ENCODE peak calls at places on chromosome 3, in five cellular contexts. Z is lower lobe of right lung, P is A673, I is GM12878, L is ovary. S is an unnamed sample. For H3K27me3, the result is how much of the 10 kb centered on the place peaks cover.

GRCh38 chr3:153130312-153130977 is 31.6 kb upstream of the RAP2B start:
- DNase-seq in Z (no peak), L (no peak), I (peak), P (peak), S (peak)

GRCh38 chr3:83523470-83524073 is 1435.2 kb upstream of the CADM2 start:
- DNase-seq in P (peak), Z (no peak), I (peak), L (no peak), S (no peak)

GRCh38 chr3:46213201-46213600 is 5.1 kb upstream of the CCR1 start:
- DNase-seq in P (no peak), Z (no peak), L (no peak), I (no peak), S (no peak)

GRCh38 chr3:29764059-29764458 is 483.2 kb downstream of the RBMS3 start:
- DNase-seq in I (no peak), P (peak), L (no peak), Z (no peak), S (no peak)

GRCh38 chr3:190533511-190534282 is 19.8 kb downstream of the IL1RAP start:
- DNase-seq in I (no peak), Z (peak), P (peak), L (peak), S (peak)

GRCh38 chr3:46400000-46400734 is 6.7 kb downstream of the CCR5AS start:
- DNase-seq in I (no peak), P (no peak), Z (no peak), L (no peak), S (peak)

GRCh38 chr3:143672396-143673165 is 175.7 kb downstream of the SLC9A9 start:
- DNase-seq in P (no peak), Z (no peak), I (no peak), L (no peak), S (no peak)

GRCh38 chr3:112598731-112599130 is 36.9 kb downstream of the SLC35A5 start:
- DNase-seq in I (no peak), P (no peak), Z (no peak), L (no peak), S (no peak)

GRCh38 chr3:133464573-133464972 is 64.7 kb downstream of the BFSP2 start:
- DNase-seq in L (no peak), I (no peak), P (peak), Z (no peak), S (no peak)

GRCh38 chr3:144394052-144394451 is 422.4 kb downstream of the DIPK2A start:
- DNase-seq in I (no peak), P (no peak), L (no peak), Z (no peak), S (no peak)

GRCh38 chr3:4394048-4394447 is 73.0 kb downstream of the SUMF1 start:
- DNase-seq in I (no peak), P (peak), L (no peak), Z (no peak), S (no peak)

GRCh38 chr3:178238179-178238578 is 298.1 kb upstream of the KCNMB2 start:
- DNase-seq in I (no peak), L (no peak), Z (no peak), P (no peak), S (no peak)

DNA sequence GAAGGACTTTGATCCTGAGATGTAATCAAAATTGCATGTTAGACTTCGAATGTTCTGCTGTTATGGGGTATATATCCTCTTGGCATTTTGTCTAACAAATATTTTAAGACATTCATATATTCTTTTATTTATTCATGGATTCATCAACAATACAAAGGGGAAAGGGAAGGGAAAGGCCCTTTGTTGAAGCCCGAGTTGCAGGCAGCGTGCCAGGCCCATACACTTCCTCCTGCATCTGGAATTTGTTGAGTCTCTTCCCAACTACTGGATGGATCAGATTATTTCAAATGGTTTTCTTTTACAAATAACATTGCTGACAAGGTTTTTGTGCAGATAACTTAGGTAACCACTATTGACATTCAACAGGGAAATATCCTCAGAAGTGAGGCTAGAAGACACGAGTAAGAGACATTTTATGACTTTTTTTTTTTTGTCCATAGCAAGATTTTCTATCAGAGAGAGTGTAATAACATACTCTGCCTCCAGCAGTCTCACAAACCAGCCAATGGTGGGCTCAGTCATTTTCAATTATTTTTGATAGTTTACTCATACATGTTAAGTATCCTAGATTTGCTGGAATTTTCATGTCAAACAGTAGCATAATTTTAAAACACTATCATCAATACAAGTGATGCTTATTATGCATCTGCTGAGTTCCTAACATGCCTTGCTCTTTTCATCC is 94.3 kb downstream of the RPL39L start:
- DNase-seq in P (peak), L (no peak), Z (no peak), I (no peak), S (no peak)
- TF ChIP-seq CTCF in P (peak), L (no peak), Z (no peak), I (peak), S (peak)

DNA sequence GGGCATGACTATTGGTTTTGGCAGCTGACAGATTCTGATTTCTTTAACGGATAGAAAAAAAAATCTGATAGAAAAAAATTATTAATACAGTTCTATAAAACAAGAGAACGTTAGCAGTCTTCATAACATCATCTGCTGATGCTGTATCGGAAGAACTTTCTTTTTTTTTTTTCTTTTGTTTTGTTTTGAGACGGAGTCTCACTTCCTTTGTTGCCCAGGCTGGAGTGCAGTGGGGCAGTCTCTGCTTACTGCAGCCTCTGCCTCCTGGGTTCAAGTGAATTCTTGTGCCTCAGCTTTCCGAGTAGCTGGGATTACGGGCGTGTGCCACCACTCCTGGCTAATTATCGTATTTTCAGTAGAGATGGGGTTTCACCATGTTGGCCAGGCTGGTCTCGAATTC is 271.2 kb upstream of the DPPA4 start:
- DNase-seq in P (no peak), Z (no peak), L (no peak), I (no peak), S (no peak)
- H3K27me3 ChIP-seq in P (under half), Z (under half), L (under half), I (under half), S (under half)

GRCh38 chr3:94285874-94286273 is 223.0 kb downstream of the NSUN3 start:
- DNase-seq in L (no peak), P (peak), Z (no peak), I (no peak), S (no peak)
- TF ChIP-seq CTCF in L (no peak), P (peak), Z (no peak), I (no peak), S (peak)

GRCh38 chr3:8525893-8526292 is 24.3 kb downstream of the LMCD1 start:
- DNase-seq in Z (no peak), I (no peak), L (no peak), P (no peak), S (no peak)
- H3K27me3 ChIP-seq in Z (under half), I (under half), L (under half), P (under half), S (under half)

DNA sequence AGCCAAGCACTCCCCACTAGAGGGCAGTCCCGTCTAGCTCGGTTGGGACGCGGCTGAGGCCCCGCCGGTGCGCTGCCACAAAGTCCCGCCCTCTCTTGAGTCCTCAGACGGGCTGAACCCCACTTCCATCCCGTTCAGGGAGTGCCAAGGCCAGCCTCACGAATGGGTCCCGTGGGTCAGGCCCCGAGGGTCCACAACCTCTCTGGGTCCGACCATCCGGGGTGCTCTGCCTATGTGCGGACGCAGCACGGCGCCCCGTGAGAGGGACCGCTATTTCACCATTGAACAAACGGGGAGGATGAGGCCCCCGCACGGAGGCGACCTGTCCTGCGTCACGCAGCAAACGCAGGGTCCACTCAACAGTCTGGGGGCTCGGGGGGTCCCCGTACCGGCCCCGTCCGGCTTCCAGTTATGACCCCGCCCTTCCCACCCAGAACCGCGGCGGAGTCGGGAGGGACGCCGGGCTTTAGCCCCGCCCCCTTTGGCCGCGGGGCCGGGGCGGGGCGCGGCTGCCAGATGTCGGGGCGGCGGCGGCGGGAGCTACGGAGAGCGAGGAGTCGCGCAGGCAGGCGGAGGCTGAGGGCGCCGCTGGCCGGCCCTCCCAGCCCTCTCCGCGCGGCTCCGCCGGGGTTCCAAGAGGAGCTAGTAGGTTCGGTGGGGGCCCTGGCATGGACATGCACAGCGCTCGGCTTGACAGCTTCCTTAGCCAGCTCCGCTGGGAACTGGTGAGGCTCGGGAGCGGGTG is at the start of gene INKA1:
- DNase-seq in Z (peak), P (peak), L (peak), I (no peak), S (peak)
- TF ChIP-seq CTCF in Z (peak), P (peak), L (peak), I (peak), S (peak)

DNA sequence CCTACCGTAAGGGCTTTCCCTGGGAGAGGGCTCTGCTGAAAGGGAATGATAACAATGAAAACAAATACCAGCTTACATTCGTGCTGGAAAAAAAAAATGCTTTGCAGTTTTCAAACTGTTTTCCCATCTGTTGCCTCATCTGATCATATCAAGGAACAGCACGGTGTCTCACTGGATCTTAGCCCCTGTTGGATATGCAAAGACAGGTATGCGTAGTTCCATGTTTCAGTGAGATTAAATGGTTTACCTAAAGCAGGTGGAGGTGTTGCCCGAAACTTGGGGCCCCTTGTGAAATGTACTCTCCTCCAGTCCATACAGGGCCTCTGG is 77.4 kb upstream of the VGLL4 start:
- DNase-seq in P (no peak), L (no peak), I (no peak), Z (no peak), S (no peak)
- H3K27me3 ChIP-seq in P (under half), L (under half), I (under half), Z (under half), S (under half)

DNA sequence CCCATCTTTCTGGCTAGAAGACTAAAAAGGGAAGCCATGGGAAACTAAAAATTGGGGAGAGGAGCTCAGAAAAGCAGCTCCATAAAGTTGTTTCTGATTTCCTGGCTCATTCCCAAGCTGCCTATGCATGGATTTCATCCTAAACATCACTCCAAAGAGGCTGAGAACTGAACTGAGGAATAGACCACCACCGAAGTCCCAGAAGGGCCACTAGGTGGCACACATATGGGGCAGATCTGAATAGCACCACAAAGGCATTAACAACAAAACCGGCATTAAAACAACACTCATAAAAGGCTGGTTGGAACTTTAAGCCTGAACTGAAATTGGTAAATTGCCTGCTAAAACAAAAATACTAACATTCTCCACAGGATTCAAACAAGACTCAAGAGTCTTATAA is 106.3 kb downstream of the PLD1 start:
- DNase-seq in Z (no peak), P (peak), L (no peak), I (no peak), S (no peak)
- TF ChIP-seq CTCF in Z (peak), P (peak), L (no peak), I (peak), S (peak)

DNA sequence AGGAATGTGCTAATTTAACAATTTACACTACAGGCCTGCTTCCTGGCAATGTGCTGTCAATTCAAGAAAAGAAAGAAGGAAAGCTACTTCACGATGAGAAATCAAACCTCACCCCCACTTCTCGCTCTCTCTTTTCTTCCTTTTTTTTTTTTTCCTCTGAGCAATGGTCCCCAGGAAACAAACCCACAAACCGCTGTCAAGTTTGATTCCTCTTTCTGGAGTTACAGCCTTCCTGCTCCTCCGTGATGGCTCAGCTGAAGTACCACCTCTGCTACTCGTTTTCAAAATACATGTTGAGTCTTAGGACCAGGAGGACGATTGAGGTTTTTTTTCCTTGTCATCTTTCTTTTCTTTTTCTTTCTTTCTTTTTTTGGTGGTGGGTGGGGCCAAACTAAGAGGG is 3.4 kb upstream of the TRIM71 start:
- DNase-seq in L (no peak), P (no peak), I (no peak), Z (no peak), S (peak)
- H3K27me3 ChIP-seq in L (under half), P (under half), I (under half), Z (under half), S (half or more)

GRCh38 chr3:185965496-185965895 is 27.7 kb upstream of the TRA2B start:
- DNase-seq in L (no peak), Z (no peak), I (no peak), P (no peak), S (no peak)
- TF ChIP-seq CTCF in L (no peak), Z (no peak), I (no peak), P (no peak), S (no peak)

GRCh38 chr3:98744283-98744682 is 18.9 kb upstream of the ST3GAL6 start:
- DNase-seq in L (no peak), I (no peak), P (no peak), Z (no peak), S (no peak)

GRCh38 chr3:98746882-98747281 is 16.3 kb upstream of the ST3GAL6 start:
- DNase-seq in L (no peak), Z (no peak), P (no peak), I (no peak), S (no peak)

GRCh38 chr3:98746122-98746521 is 17.0 kb upstream of the ST3GAL6 start:
- DNase-seq in L (no peak), I (no peak), Z (no peak), P (no peak), S (no peak)

GRCh38 chr3:98743071-98743470 is 20.1 kb upstream of the ST3GAL6 start:
- DNase-seq in P (no peak), I (no peak), Z (no peak), L (no peak), S (no peak)

DNA sequence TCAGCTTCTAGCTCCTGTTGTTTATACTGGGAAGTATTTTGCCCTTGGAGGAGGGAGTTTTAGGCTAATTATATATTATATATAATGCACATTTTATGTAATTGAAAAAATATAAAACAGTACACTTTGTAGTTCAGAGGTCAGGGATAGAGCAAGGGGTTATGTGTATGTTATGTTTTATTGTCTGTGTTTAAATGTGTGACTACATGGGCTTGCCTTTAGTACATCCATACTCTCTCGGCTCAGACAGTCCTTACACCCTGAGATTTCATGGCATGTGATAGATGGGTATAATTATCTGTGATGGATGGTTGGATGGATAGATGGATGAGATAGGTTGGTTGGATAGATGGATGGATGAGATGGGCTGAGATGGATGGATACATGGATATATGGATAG is 17.4 kb upstream of the ST3GAL6 start:
- DNase-seq in L (no peak), Z (no peak), I (no peak), P (no peak), S (no peak)
- H3K27me3 ChIP-seq in L (under half), Z (under half), I (under half), P (under half), S (under half)